ENCODE peak calls at places on chromosome 19, in five cellular contexts. O is fibroblast of lung, P is adrenal gland, X is cardiac muscle cell, G is ascending aorta. F is an unnamed sample.

GRCh38 chr19:18605546-18606280 is 886 bp downstream of the CRLF1 start:
- DNase-seq in O (no peak), P (no peak), X (no peak), G (no peak), F (no peak)

GRCh38 chr19:31503211-31503610 is 154.0 kb upstream of the TSHZ3 start:
- DNase-seq in O (no peak), P (no peak), X (no peak), G (no peak), F (no peak)

GRCh38 chr19:53007200-53008054 is 6.3 kb upstream of the ERVV-1 start:
- DNase-seq in O (no peak), P (no peak), X (no peak), G (no peak), F (no peak)

GRCh38 chr19:18612772-18613588 is at the start of gene TMEM59L:
- DNase-seq in O (no peak), P (no peak), X (peak), G (no peak), F (no peak)

GRCh38 chr19:38977445-38978314 is 2.1 kb upstream of the FBXO17 start:
- DNase-seq in O (peak), P (no peak), X (no peak), G (no peak), F (no peak)

GRCh38 chr19:47776568-47776967 is 1.9 kb upstream of the SELENOW start:
- DNase-seq in O (peak), P (no peak), X (no peak), G (no peak), F (no peak)

GRCh38 chr19:31770220-31770619 is 421.0 kb upstream of the TSHZ3 start:
- DNase-seq in O (no peak), P (no peak), X (no peak), G (no peak), F (no peak)

GRCh38 chr19:45152504-45153338 is 8.1 kb downstream of the NKPD1 start:
- DNase-seq in O (peak), P (peak), X (no peak), G (no peak), F (peak)

GRCh38 chr19:40450664-40451063 is 6.5 kb upstream of the SERTAD3 start:
- DNase-seq in O (no peak), P (no peak), X (no peak), G (no peak), F (no peak)

GRCh38 chr19:20422216-20422615 is 143.4 kb downstream of the ZNF737 start:
- DNase-seq in O (no peak), P (no peak), X (no peak), G (no peak), F (no peak)

GRCh38 chr19:17938092-17938845 is 5.5 kb downstream of the CCDC124 start:
- DNase-seq in O (peak), P (peak), X (peak), G (no peak), F (peak)

GRCh38 chr19:24086974-24087595 is at the start of gene ZNF254:
- DNase-seq in O (peak), P (peak), X (peak), G (peak), F (peak)

GRCh38 chr19:7257148-7258041 is 36.8 kb downstream of the INSR start:
- DNase-seq in O (peak), P (peak), X (no peak), G (no peak), F (no peak)

GRCh38 chr19:2309734-2310362 is 1.9 kb upstream of the LINGO3 start:
- DNase-seq in O (peak), P (peak), X (no peak), G (no peak), F (peak)

GRCh38 chr19:54369082-54369691 is 4.5 kb upstream of the LAIR1 start:
- DNase-seq in O (no peak), P (no peak), X (no peak), G (no peak), F (no peak)

DNA sequence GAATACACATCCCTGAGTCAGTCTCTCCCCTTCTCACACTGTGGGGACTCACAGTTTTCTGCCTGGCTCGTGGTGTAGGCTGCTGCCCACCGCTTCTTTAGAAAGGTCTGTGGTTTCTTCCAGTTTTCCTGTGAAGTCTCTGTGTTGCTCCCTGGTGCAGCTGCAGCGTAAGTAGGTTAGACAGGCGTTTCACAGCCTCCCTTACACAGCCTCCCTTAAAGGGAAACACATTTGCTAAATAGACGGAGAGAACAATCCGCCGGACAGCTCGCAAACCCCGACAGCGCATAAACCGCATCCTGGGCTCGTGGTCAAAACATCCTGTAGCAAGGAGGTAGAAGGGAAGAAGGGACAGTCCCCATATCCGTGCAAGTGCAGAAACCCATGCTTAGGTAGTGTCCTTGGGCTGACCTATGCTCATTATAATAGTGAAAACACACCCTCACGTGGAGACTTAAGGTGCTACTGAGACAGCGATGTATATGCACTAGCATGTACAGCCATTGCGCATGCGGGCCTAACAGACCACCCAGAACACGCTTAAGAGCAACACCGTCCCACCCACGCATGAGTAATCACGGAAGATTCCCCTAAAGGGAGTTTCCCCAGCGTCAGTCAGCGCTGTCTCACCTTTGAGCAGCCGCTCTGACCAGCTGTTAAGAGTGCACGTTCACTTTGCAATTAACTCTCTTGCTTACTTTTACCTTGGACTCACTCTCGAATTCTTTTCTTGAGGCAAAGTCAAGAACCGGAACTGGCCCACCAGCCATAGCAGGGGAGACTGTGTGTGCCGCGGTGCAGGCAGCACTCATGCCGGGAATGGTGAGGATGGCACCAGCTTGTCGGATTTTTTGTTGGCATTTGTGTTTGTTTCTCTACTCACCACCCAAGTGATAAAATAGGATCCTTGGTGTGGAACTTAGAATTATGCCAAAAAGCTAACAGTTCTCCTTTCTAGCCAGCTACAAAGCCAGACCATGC is 16.6 kb downstream of the SIGLEC8 start:
- DNase-seq in O (no peak), P (peak), X (no peak), G (no peak), F (no peak)
- TF ChIP-seq CTCF in O (no peak), P (no peak), X (no peak), G (no peak), F (no peak)

GRCh38 chr19:48835734-48836088 is 580 bp downstream of the HSD17B14 start:
- DNase-seq in O (peak), P (peak), X (peak), G (peak), F (peak)
- H3K4me3 ChIP-seq in O (peak), P (peak), X (peak), G (peak), F (peak)

GRCh38 chr19:11550265-11550664 is 8.8 kb downstream of the ELOF1 start:
- DNase-seq in O (no peak), P (no peak), X (no peak), G (no peak), F (no peak)

GRCh38 chr19:11549386-11549953 is 9.6 kb downstream of the ELOF1 start:
- DNase-seq in O (no peak), P (no peak), X (no peak), G (no peak), F (no peak)

GRCh38 chr19:11552666-11553372 is 6.2 kb downstream of the ELOF1 start:
- DNase-seq in O (no peak), P (no peak), X (no peak), G (no peak), F (no peak)

GRCh38 chr19:11554160-11554559 is 4.9 kb downstream of the ELOF1 start:
- DNase-seq in O (no peak), P (no peak), X (no peak), G (no peak), F (no peak)

GRCh38 chr19:11551603-11552235 is 7.3 kb downstream of the ELOF1 start:
- DNase-seq in O (no peak), P (no peak), X (peak), G (no peak), F (no peak)
- TF ChIP-seq CTCF in O (peak), P (no peak), X (peak), G (peak), F (peak)

GRCh38 chr19:4089946-4090345 is 23.2 kb upstream of the ZBTB7A start:
- DNase-seq in O (no peak), P (no peak), X (no peak), G (no peak), F (no peak)

GRCh38 chr19:4090351-4091220 is 23.9 kb upstream of the ZBTB7A start:
- DNase-seq in O (no peak), P (no peak), X (no peak), G (no peak), F (no peak)

GRCh38 chr19:4089400-4089908 is 22.8 kb upstream of the ZBTB7A start:
- DNase-seq in O (no peak), P (no peak), X (no peak), G (no peak), F (no peak)

GRCh38 chr19:4088065-4088679 is 21.5 kb upstream of the ZBTB7A start:
- DNase-seq in O (no peak), P (no peak), X (no peak), G (no peak), F (no peak)

DNA sequence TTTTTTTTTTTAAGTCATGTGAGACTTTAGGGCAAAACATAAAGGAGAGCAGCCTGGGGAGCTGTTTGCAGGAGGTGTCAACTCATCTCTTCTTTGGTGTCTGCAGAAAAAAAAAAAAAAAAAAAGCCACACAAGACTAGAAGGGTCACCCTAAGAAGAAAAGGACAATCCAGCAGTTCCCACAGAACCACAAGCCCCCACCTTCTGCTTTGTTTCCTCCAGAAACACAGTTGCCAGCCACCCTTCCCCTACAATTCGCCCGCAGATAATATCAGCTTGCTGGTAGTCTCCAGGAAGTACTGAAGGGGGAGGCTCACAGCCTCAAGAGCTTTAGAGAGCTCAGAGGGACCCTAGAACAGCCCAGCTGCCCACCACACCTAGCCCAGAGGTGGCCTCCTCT is 22.3 kb upstream of the ZBTB7A start:
- DNase-seq in O (no peak), P (no peak), X (no peak), G (no peak), F (no peak)
- H3K4me3 ChIP-seq in O (no peak), P (no peak), X (no peak), G (no peak), F (no peak)